ENCODE peak calls at places on chromosomes 3 and 15, in six cellular contexts. One of them, this sample, is unnamed.

GRCh38 chr3:153595186-153595815 is 433.3 kb downstream of the RAP2B start:
- DNase-seq in sigmoid colon: no peak
- DNase-seq in uterus: no peak
- DNase-seq in upper lobe of left lung: no peak
- DNase-seq in adrenal gland: no peak
- DNase-seq in IMR-90: peak
- DNase-seq in this sample: no peak

GRCh38 chr3:125511420-125512094 is 8.4 kb downstream of the SNX4 start:
- DNase-seq in adrenal gland: no peak
- DNase-seq in IMR-90: peak
- DNase-seq in upper lobe of left lung: no peak
- DNase-seq in sigmoid colon: no peak
- DNase-seq in uterus: no peak
- DNase-seq in this sample: no peak

GRCh38 chr3:159840900-159841299 is 147.7 kb upstream of the IL12A start:
- DNase-seq in adrenal gland: no peak
- DNase-seq in IMR-90: no peak
- DNase-seq in uterus: no peak
- DNase-seq in sigmoid colon: no peak
- DNase-seq in upper lobe of left lung: peak
- DNase-seq in this sample: no peak

GRCh38 chr15:77482570-77482969 is 61.9 kb downstream of the HMG20A start:
- DNase-seq in upper lobe of left lung: no peak
- DNase-seq in sigmoid colon: no peak
- DNase-seq in adrenal gland: no peak
- DNase-seq in IMR-90: peak
- DNase-seq in uterus: no peak
- DNase-seq in this sample: no peak

GRCh38 chr3:197027896-197028710 is 1.5 kb downstream of the MELTF start:
- DNase-seq in sigmoid colon: no peak
- DNase-seq in adrenal gland: no peak
- DNase-seq in uterus: no peak
- DNase-seq in IMR-90: no peak
- DNase-seq in upper lobe of left lung: no peak
- DNase-seq in this sample: no peak

GRCh38 chr3:11236588-11237461 is 35.4 kb upstream of the ATG7 start:
- DNase-seq in uterus: peak
- DNase-seq in IMR-90: peak
- DNase-seq in sigmoid colon: no peak
- DNase-seq in adrenal gland: peak
- DNase-seq in upper lobe of left lung: peak
- DNase-seq in this sample: no peak

GRCh38 chr15:64619880-64620839 is 155.2 kb downstream of the RBPMS2 start:
- DNase-seq in sigmoid colon: no peak
- DNase-seq in uterus: no peak
- DNase-seq in adrenal gland: no peak
- DNase-seq in IMR-90: peak
- DNase-seq in upper lobe of left lung: no peak
- DNase-seq in this sample: no peak

GRCh38 chr3:14947886-14948608 is 664 bp downstream of the NR2C2 start:
- DNase-seq in upper lobe of left lung: peak
- DNase-seq in adrenal gland: peak
- DNase-seq in sigmoid colon: peak
- DNase-seq in uterus: peak
- DNase-seq in IMR-90: peak
- DNase-seq in this sample: peak

GRCh38 chr3:133457465-133458067 is 57.7 kb downstream of the BFSP2 start:
- DNase-seq in IMR-90: no peak
- DNase-seq in sigmoid colon: no peak
- DNase-seq in upper lobe of left lung: no peak
- DNase-seq in uterus: no peak
- DNase-seq in adrenal gland: no peak
- DNase-seq in this sample: no peak

GRCh38 chr3:146783446-146783845 is 178.3 kb upstream of the PLSCR5 start:
- DNase-seq in upper lobe of left lung: no peak
- DNase-seq in sigmoid colon: no peak
- DNase-seq in IMR-90: no peak
- DNase-seq in uterus: no peak
- DNase-seq in adrenal gland: no peak
- DNase-seq in this sample: no peak

DNA sequence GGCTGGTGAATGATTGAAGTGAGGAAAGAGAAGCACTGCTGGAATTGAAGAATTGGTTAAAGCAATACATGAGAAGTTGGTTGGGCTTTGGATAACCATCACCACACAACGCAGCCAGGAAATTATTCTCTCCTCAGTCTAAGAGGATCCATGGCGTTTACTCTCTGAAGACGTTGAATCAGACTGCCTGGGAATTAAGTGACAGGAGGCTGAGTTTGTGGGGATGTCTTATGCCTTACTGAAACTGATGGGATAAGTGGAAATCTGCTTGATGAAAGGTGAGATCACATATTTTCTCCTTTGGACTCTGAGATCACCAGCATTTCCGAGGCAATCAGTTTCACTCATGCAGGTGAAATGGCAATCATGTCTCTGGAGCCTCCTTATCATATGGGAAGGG is 456.1 kb upstream of the GBE1 start:
- DNase-seq in IMR-90: no peak
- DNase-seq in upper lobe of left lung: no peak
- DNase-seq in uterus: no peak
- DNase-seq in sigmoid colon: no peak
- DNase-seq in adrenal gland: no peak
- DNase-seq in this sample: no peak
- TF ChIP-seq POLR2A in IMR-90: no peak
- TF ChIP-seq POLR2A in upper lobe of left lung: no peak
- TF ChIP-seq POLR2A in uterus: no peak
- TF ChIP-seq POLR2A in sigmoid colon: no peak
- TF ChIP-seq POLR2A in adrenal gland: no peak
- TF ChIP-seq POLR2A in this sample: no peak

GRCh38 chr3:119235151-119235550 is 5.5 kb downstream of the B4GALT4 start:
- DNase-seq in adrenal gland: no peak
- DNase-seq in sigmoid colon: no peak
- DNase-seq in uterus: no peak
- DNase-seq in upper lobe of left lung: no peak
- DNase-seq in IMR-90: peak
- DNase-seq in this sample: peak

GRCh38 chr3:119239421-119239820 is 1.3 kb downstream of the B4GALT4 start:
- DNase-seq in IMR-90: no peak
- DNase-seq in upper lobe of left lung: no peak
- DNase-seq in adrenal gland: no peak
- DNase-seq in uterus: no peak
- DNase-seq in sigmoid colon: no peak
- DNase-seq in this sample: no peak

GRCh38 chr3:119234610-119235009 is 6.1 kb downstream of the B4GALT4 start:
- DNase-seq in adrenal gland: no peak
- DNase-seq in sigmoid colon: no peak
- DNase-seq in uterus: no peak
- DNase-seq in upper lobe of left lung: no peak
- DNase-seq in IMR-90: no peak
- DNase-seq in this sample: no peak

GRCh38 chr3:119236756-119237155 is 3.9 kb downstream of the B4GALT4 start:
- DNase-seq in sigmoid colon: no peak
- DNase-seq in uterus: no peak
- DNase-seq in upper lobe of left lung: peak
- DNase-seq in adrenal gland: no peak
- DNase-seq in IMR-90: no peak
- DNase-seq in this sample: no peak

GRCh38 chr3:119237299-119237698 is 3.4 kb downstream of the B4GALT4 start:
- DNase-seq in upper lobe of left lung: no peak
- DNase-seq in IMR-90: peak
- DNase-seq in adrenal gland: no peak
- DNase-seq in uterus: no peak
- DNase-seq in sigmoid colon: no peak
- DNase-seq in this sample: no peak
- TF ChIP-seq POLR2A in upper lobe of left lung: no peak
- TF ChIP-seq POLR2A in IMR-90: no peak
- TF ChIP-seq POLR2A in adrenal gland: no peak
- TF ChIP-seq POLR2A in uterus: no peak
- TF ChIP-seq POLR2A in sigmoid colon: no peak
- TF ChIP-seq POLR2A in this sample: no peak

DNA sequence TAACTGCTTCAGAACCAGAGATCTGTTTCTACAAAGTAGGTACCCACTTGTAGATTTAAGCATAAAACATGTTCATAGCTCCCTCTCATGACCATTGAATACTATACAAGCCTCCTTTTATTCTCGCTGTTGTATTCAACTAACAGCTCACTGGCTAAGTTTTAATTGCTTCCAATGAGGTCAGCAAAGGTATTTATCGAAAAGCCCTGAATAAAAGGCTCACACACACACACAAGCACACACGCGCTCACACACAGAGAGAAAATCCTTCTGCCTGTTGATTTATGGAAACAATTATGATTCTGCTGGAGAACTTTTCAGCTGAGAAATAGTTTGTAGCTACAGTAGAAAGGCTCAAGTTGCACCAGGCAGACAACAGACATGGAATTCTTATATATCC is at the start of gene FGF7:
- DNase-seq in sigmoid colon: peak
- DNase-seq in adrenal gland: no peak
- DNase-seq in upper lobe of left lung: no peak
- DNase-seq in IMR-90: peak
- DNase-seq in uterus: peak
- DNase-seq in this sample: no peak
- TF ChIP-seq POLR2A in sigmoid colon: no peak
- TF ChIP-seq POLR2A in adrenal gland: no peak
- TF ChIP-seq POLR2A in upper lobe of left lung: no peak
- TF ChIP-seq POLR2A in IMR-90: peak
- TF ChIP-seq POLR2A in uterus: no peak
- TF ChIP-seq POLR2A in this sample: no peak

DNA sequence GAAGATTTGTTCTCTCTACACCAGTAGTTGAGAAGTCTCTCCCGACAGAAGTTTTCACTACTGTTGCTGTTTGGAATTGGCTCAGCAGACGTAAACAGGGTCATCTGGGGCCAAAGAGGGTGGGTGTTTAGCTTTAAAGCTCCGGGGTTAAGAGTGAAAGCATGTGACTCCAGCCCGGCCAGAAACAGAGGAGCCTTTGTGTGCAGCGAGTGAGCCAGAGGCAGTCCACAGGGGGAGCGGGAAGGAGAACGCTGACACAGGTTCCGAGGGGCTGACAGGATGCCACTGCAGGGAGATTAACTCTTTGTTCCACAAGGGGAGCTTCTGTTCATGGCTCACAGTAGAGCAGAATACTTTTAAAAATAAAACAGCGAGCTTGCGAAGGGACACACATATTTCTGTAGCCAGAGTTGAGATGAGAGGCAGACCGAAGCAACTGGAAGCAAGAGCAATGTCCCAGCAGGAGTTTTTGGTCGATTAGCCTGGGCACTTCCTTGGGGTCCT is 26.9 kb downstream of the BMF start:
- DNase-seq in uterus: peak
- DNase-seq in IMR-90: peak
- DNase-seq in adrenal gland: no peak
- DNase-seq in sigmoid colon: peak
- DNase-seq in upper lobe of left lung: peak
- DNase-seq in this sample: peak
- TF ChIP-seq POLR2A in uterus: peak
- TF ChIP-seq POLR2A in IMR-90: peak
- TF ChIP-seq POLR2A in adrenal gland: peak
- TF ChIP-seq POLR2A in sigmoid colon: peak
- TF ChIP-seq POLR2A in upper lobe of left lung: no peak
- TF ChIP-seq POLR2A in this sample: no peak

GRCh38 chr3:24311881-24312280 is 182.8 kb downstream of the THRB start:
- DNase-seq in adrenal gland: no peak
- DNase-seq in IMR-90: no peak
- DNase-seq in upper lobe of left lung: no peak
- DNase-seq in sigmoid colon: peak
- DNase-seq in uterus: peak
- DNase-seq in this sample: no peak
- TF ChIP-seq POLR2A in adrenal gland: no peak
- TF ChIP-seq POLR2A in IMR-90: no peak
- TF ChIP-seq POLR2A in upper lobe of left lung: no peak
- TF ChIP-seq POLR2A in sigmoid colon: no peak
- TF ChIP-seq POLR2A in uterus: no peak
- TF ChIP-seq POLR2A in this sample: no peak

DNA sequence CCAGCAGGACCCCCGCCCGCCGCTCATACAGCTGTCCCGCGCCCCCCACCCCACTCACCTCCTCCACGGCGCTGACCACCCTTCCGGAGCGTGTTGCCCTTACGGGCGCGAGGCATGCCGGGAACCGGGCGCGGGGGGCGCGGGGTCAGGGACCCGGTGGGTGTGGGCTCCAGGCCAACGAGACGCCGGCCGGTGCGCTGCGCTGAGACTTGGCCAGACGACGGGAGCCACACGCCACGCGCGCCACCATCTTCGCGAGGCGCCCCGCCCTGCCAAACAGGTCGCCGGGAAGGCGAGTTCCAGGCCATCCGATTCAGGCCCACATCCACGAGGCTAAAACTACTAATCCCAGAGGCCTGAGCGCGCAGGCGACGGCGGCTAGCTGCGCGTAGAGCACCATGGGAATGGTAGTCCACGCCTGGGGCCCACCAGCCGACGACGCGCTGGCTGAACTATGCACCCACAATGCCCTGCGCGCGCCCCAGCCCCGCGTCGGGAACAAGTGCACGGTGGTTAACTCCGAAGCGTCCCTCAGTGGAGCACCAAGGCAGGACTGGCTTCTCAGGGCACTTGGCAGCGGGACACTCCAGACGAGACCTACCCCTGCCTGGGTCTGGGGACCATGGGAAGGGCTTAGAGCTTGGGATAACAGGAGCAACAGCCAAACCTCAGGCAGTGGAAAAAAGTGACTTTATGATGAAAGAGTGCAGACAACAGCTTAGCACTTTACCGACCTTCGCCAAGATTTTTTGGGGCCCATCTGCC is at the start of gene IFRD2:
- DNase-seq in upper lobe of left lung: peak
- DNase-seq in sigmoid colon: peak
- DNase-seq in adrenal gland: peak
- DNase-seq in uterus: peak
- DNase-seq in IMR-90: peak
- DNase-seq in this sample: peak
- TF ChIP-seq POLR2A in upper lobe of left lung: no peak
- TF ChIP-seq POLR2A in sigmoid colon: no peak
- TF ChIP-seq POLR2A in adrenal gland: peak
- TF ChIP-seq POLR2A in uterus: peak
- TF ChIP-seq POLR2A in IMR-90: peak
- TF ChIP-seq POLR2A in this sample: peak

This sample was measured in H54.